ENCODE peak calls at places on chromosomes 4 and X, in nine cellular contexts. One of them, this sample, is unnamed.
A peak's percentile ranks its signal among the peaks of the same experiment; 100 is the strongest.

GRCh38 chr4:20196476-20196875 is 55.2 kb upstream of the SLIT2 start:
- DNase-seq in activated CD8-positive, alpha-beta memory T cell treated with anti-CD3 and anti-CD28 coated beads for 4 hours: no peak
- DNase-seq in SK-N-DZ: no peak
- DNase-seq in NCI-H524: no peak
- DNase-seq in LHCN-M2: no peak
- DNase-seq in T-helper 1 cell: no peak
- DNase-seq in fibroblast of the aortic adventitia: peak; percentile 66
- DNase-seq in activated naive CD4-positive, alpha-beta T cell treated with anti-CD3 and anti-CD28 coated beads, Interleukin-2, amount 50 U/mL, for 72 hours: no peak
- DNase-seq in Daoy: no peak
- DNase-seq in this sample: no peak

GRCh38 chr4:60992037-60992436 is 208.1 kb upstream of the ADGRL3 start:
- DNase-seq in activated CD8-positive, alpha-beta memory T cell treated with anti-CD3 and anti-CD28 coated beads for 4 hours: no peak
- DNase-seq in SK-N-DZ: no peak
- DNase-seq in NCI-H524: no peak
- DNase-seq in LHCN-M2: no peak
- DNase-seq in T-helper 1 cell: no peak
- DNase-seq in fibroblast of the aortic adventitia: no peak
- DNase-seq in activated naive CD4-positive, alpha-beta T cell treated with anti-CD3 and anti-CD28 coated beads, Interleukin-2, amount 50 U/mL, for 72 hours: no peak
- DNase-seq in Daoy: peak; percentile 41
- DNase-seq in this sample: no peak

GRCh38 chrX:107118322-107119147 is at the start of gene RBM41:
- DNase-seq in activated CD8-positive, alpha-beta memory T cell treated with anti-CD3 and anti-CD28 coated beads for 4 hours: peak; percentile 49
- DNase-seq in SK-N-DZ: peak; percentile 69
- DNase-seq in NCI-H524: peak; percentile 68
- DNase-seq in LHCN-M2: peak; percentile 70
- DNase-seq in T-helper 1 cell: peak; percentile 52
- DNase-seq in fibroblast of the aortic adventitia: peak; percentile 75
- DNase-seq in activated naive CD4-positive, alpha-beta T cell treated with anti-CD3 and anti-CD28 coated beads, Interleukin-2, amount 50 U/mL, for 72 hours: peak; percentile 56
- DNase-seq in Daoy: peak; percentile 69
- DNase-seq in this sample: peak; percentile 89

GRCh38 chr4:72312032-72312650 is 256.9 kb downstream of the ADAMTS3 start:
- DNase-seq in activated CD8-positive, alpha-beta memory T cell treated with anti-CD3 and anti-CD28 coated beads for 4 hours: no peak
- DNase-seq in SK-N-DZ: no peak
- DNase-seq in NCI-H524: no peak
- DNase-seq in LHCN-M2: peak; percentile 90
- DNase-seq in T-helper 1 cell: no peak
- DNase-seq in fibroblast of the aortic adventitia: peak; percentile 96
- DNase-seq in activated naive CD4-positive, alpha-beta T cell treated with anti-CD3 and anti-CD28 coated beads, Interleukin-2, amount 50 U/mL, for 72 hours: no peak
- DNase-seq in Daoy: peak; percentile 78
- DNase-seq in this sample: no peak

GRCh38 chrX:71908387-71908786 is 2.3 kb upstream of the NHSL2 start:
- DNase-seq in activated CD8-positive, alpha-beta memory T cell treated with anti-CD3 and anti-CD28 coated beads for 4 hours: no peak
- DNase-seq in SK-N-DZ: peak; percentile 73
- DNase-seq in NCI-H524: no peak
- DNase-seq in LHCN-M2: no peak
- DNase-seq in T-helper 1 cell: no peak
- DNase-seq in fibroblast of the aortic adventitia: no peak
- DNase-seq in activated naive CD4-positive, alpha-beta T cell treated with anti-CD3 and anti-CD28 coated beads, Interleukin-2, amount 50 U/mL, for 72 hours: no peak
- DNase-seq in Daoy: no peak
- DNase-seq in this sample: no peak

GRCh38 chr4:147830987-147831386 is 99.1 kb downstream of the ARHGAP10 start:
- DNase-seq in activated CD8-positive, alpha-beta memory T cell treated with anti-CD3 and anti-CD28 coated beads for 4 hours: no peak
- DNase-seq in SK-N-DZ: no peak
- DNase-seq in NCI-H524: no peak
- DNase-seq in LHCN-M2: peak; percentile 85
- DNase-seq in T-helper 1 cell: no peak
- DNase-seq in fibroblast of the aortic adventitia: peak; percentile 71
- DNase-seq in activated naive CD4-positive, alpha-beta T cell treated with anti-CD3 and anti-CD28 coated beads, Interleukin-2, amount 50 U/mL, for 72 hours: no peak
- DNase-seq in Daoy: no peak
- DNase-seq in this sample: peak; percentile 36

GRCh38 chr4:76689079-76689817 is 208.7 kb downstream of the SOWAHB start:
- DNase-seq in activated CD8-positive, alpha-beta memory T cell treated with anti-CD3 and anti-CD28 coated beads for 4 hours: no peak
- DNase-seq in SK-N-DZ: peak; percentile 40
- DNase-seq in NCI-H524: no peak
- DNase-seq in LHCN-M2: peak; percentile 30
- DNase-seq in T-helper 1 cell: no peak
- DNase-seq in fibroblast of the aortic adventitia: no peak
- DNase-seq in activated naive CD4-positive, alpha-beta T cell treated with anti-CD3 and anti-CD28 coated beads, Interleukin-2, amount 50 U/mL, for 72 hours: peak; percentile 35
- DNase-seq in Daoy: peak; percentile 39
- DNase-seq in this sample: peak; percentile 54

GRCh38 chrX:92270936-92271655 is 491.9 kb downstream of the PCDH11X start:
- DNase-seq in activated CD8-positive, alpha-beta memory T cell treated with anti-CD3 and anti-CD28 coated beads for 4 hours: no peak
- DNase-seq in SK-N-DZ: no peak
- DNase-seq in NCI-H524: no peak
- DNase-seq in LHCN-M2: no peak
- DNase-seq in T-helper 1 cell: no peak
- DNase-seq in fibroblast of the aortic adventitia: no peak
- DNase-seq in activated naive CD4-positive, alpha-beta T cell treated with anti-CD3 and anti-CD28 coated beads, Interleukin-2, amount 50 U/mL, for 72 hours: no peak
- DNase-seq in Daoy: no peak
- DNase-seq in this sample: no peak

GRCh38 chr4:31058656-31059055 is 338.5 kb downstream of the PCDH7 start:
- DNase-seq in activated CD8-positive, alpha-beta memory T cell treated with anti-CD3 and anti-CD28 coated beads for 4 hours: no peak
- DNase-seq in SK-N-DZ: no peak
- DNase-seq in NCI-H524: no peak
- DNase-seq in LHCN-M2: no peak
- DNase-seq in T-helper 1 cell: no peak
- DNase-seq in fibroblast of the aortic adventitia: no peak
- DNase-seq in activated naive CD4-positive, alpha-beta T cell treated with anti-CD3 and anti-CD28 coated beads, Interleukin-2, amount 50 U/mL, for 72 hours: no peak
- DNase-seq in Daoy: no peak
- DNase-seq in this sample: no peak

GRCh38 chr4:183636488-183636887 is 22.5 kb downstream of the RWDD4 start:
- DNase-seq in activated CD8-positive, alpha-beta memory T cell treated with anti-CD3 and anti-CD28 coated beads for 4 hours: no peak
- DNase-seq in SK-N-DZ: no peak
- DNase-seq in NCI-H524: peak; percentile 21
- DNase-seq in LHCN-M2: no peak
- DNase-seq in T-helper 1 cell: no peak
- DNase-seq in fibroblast of the aortic adventitia: no peak
- DNase-seq in activated naive CD4-positive, alpha-beta T cell treated with anti-CD3 and anti-CD28 coated beads, Interleukin-2, amount 50 U/mL, for 72 hours: no peak
- DNase-seq in Daoy: no peak
- DNase-seq in this sample: no peak

This sample was measured in NCI-H82.